ENCODE peak calls at places on chromosomes 3 and 15, in four cellular contexts. B is effector memory CD4-positive, alpha-beta T cell; F is heart left ventricle; W is GM23248. A is an unnamed sample.
A peak's percentile ranks its signal among the peaks of the same experiment; 100 is the strongest.

GRCh38 chr15:70293606-70294470 is 196.1 kb upstream of the TLE3 start:
- DNase-seq in B (no peak), F (no peak), W (no peak), A (no peak)

GRCh38 chr3:46463120-46463867 is 1.4 kb downstream of the LTF start:
- DNase-seq in B (no peak), F (peak; percentile 78), W (no peak), A (no peak)

GRCh38 chr3:46659285-46659684 is 34.2 kb downstream of the ALS2CL start:
- DNase-seq in B (no peak), F (no peak), W (no peak), A (no peak)

GRCh38 chr15:25055356-25056068 is 100.7 kb downstream of the SNRPN start:
- DNase-seq in B (no peak), F (no peak), W (no peak), A (no peak)

GRCh38 chr15:90883971-90884718 is at the start of gene FES:
- DNase-seq in B (no peak), F (peak; percentile 86), W (peak; percentile 53), A (no peak)

GRCh38 chr3:64276131-64276530 is 50.9 kb upstream of the PRICKLE2 start:
- DNase-seq in B (no peak), F (no peak), W (no peak), A (no peak)

GRCh38 chr3:61685755-61686154 is 124.4 kb downstream of the PTPRG start:
- DNase-seq in B (no peak), F (no peak), W (no peak), A (no peak)

GRCh38 chr3:16249336-16249735 is 15.4 kb downstream of the DPH3 start:
- DNase-seq in B (no peak), F (no peak), W (peak; percentile 67), A (no peak)

GRCh38 chr15:38625886-38626285 is 61.3 kb upstream of the RASGRP1 start:
- DNase-seq in B (no peak), F (no peak), W (no peak), A (no peak)

GRCh38 chr3:104628185-104628789 is 738.4 kb upstream of the ALCAM start:
- DNase-seq in B (no peak), F (no peak), W (peak; percentile 84), A (peak; percentile 1)

GRCh38 chr3:82087958-82088357 is 326.5 kb upstream of the GBE1 start:
- DNase-seq in B (no peak), F (no peak), W (peak; percentile 92), A (no peak)

GRCh38 chr3:169811606-169812123 is 1.0 kb upstream of the LRRIQ4 start:
- DNase-seq in B (no peak), F (no peak), W (peak; percentile 81), A (peak; percentile 53)

GRCh38 chr15:60575995-60576394 is 97.1 kb upstream of the ICE2 start:
- DNase-seq in B (no peak), F (no peak), W (peak; percentile 59), A (no peak)

GRCh38 chr3:45275006-45275704 is 49.1 kb upstream of the TMEM158 start:
- DNase-seq in B (no peak), F (no peak), W (no peak), A (no peak)

GRCh38 chr3:66885326-66886000 is 112.6 kb upstream of the KBTBD8 start:
- DNase-seq in B (no peak), F (no peak), W (peak; percentile 51), A (no peak)

GRCh38 chr3:140288575-140288974 is 353.6 kb downstream of the CLSTN2 start:
- DNase-seq in B (no peak), F (no peak), W (peak; percentile 81), A (no peak)

GRCh38 chr15:74573987-74574386 is 33.0 kb downstream of the ARID3B start:
- DNase-seq in B (no peak), F (no peak), W (peak; percentile 58), A (no peak)

GRCh38 chr15:99409097-99409473 is 156.7 kb upstream of the MEF2A start:
- DNase-seq in B (no peak), F (peak; percentile 79), W (peak; percentile 73), A (no peak)

GRCh38 chr15:74889882-74890768 is at the start of gene MPI:
- DNase-seq in B (peak; percentile 67), F (peak; percentile 90), W (peak; percentile 95), A (peak; percentile 82)

GRCh38 chr3:179432021-179432420 is 19.2 kb downstream of the GNB4 start:
- DNase-seq in B (no peak), F (no peak), W (no peak), A (no peak)

GRCh38 chr3:179819379-179819778 is 166.5 kb downstream of the USP13 start:
- DNase-seq in B (no peak), F (peak; percentile 80), W (no peak), A (no peak)

GRCh38 chr3:138461696-138462295 is 27.4 kb downstream of the ESYT3 start:
- DNase-seq in B (no peak), F (no peak), W (no peak), A (no peak)

GRCh38 chr3:126129408-126129891 is 45.5 kb upstream of the SLC41A3 start:
- DNase-seq in B (no peak), F (no peak), W (peak; percentile 26), A (no peak)

GRCh38 chr3:45555154-45555591 is 39.4 kb upstream of the LIMD1 start:
- DNase-seq in B (no peak), F (no peak), W (no peak), A (no peak)

GRCh38 chr3:51670711-51671089 is 352 bp upstream of the TEX264 start:
- DNase-seq in B (no peak), F (no peak), W (no peak), A (no peak)

GRCh38 chr15:70479785-70480184 is 283.6 kb downstream of the UACA start:
- DNase-seq in B (no peak), F (no peak), W (no peak), A (no peak)

GRCh38 chr3:65831733-65832425 is 206.8 kb downstream of the MAGI1 start:
- DNase-seq in B (no peak), F (no peak), W (peak; percentile 90), A (no peak)

GRCh38 chr3:198079771-198080520 is 119.9 kb downstream of the LMLN start:
- DNase-seq in B (no peak), F (no peak), W (peak; percentile 18), A (peak; percentile 34)

GRCh38 chr15:72078887-72079286 is 39.1 kb downstream of the MYO9A start:
- DNase-seq in B (no peak), F (no peak), W (no peak), A (no peak)

GRCh38 chr3:32109256-32109655 is 2.8 kb downstream of the GPD1L start:
- DNase-seq in B (no peak), F (peak; percentile 94), W (peak; percentile 10), A (no peak)

GRCh38 chr3:69649120-69649519 is 90.1 kb upstream of the MITF start:
- DNase-seq in B (no peak), F (no peak), W (peak; percentile 58), A (no peak)

GRCh38 chr3:184377882-184378445 is at the start of gene THPO:
- DNase-seq in B (no peak), F (peak; percentile 56), W (no peak), A (no peak)

GRCh38 chr3:140251678-140252077 is 316.7 kb downstream of the CLSTN2 start:
- DNase-seq in B (no peak), F (no peak), W (no peak), A (no peak)

GRCh38 chr3:64915778-64916177 is 228.0 kb upstream of the ADAMTS9 start:
- DNase-seq in B (no peak), F (no peak), W (peak; percentile 3), A (no peak)

GRCh38 chr3:60746690-60747416 is 504.4 kb downstream of the FHIT start:
- DNase-seq in B (no peak), F (no peak), W (peak; percentile 43), A (no peak)

GRCh38 chr3:71384393-71384792 is 199.1 kb downstream of the FOXP1 start:
- DNase-seq in B (no peak), F (no peak), W (no peak), A (no peak)

GRCh38 chr15:56244811-56245576 is 1.3 kb upstream of the RFX7 start:
- DNase-seq in B (no peak), F (no peak), W (no peak), A (peak; percentile 32)

GRCh38 chr15:56243117-56243773 is 434 bp downstream of the RFX7 start:
- DNase-seq in B (no peak), F (peak; percentile 53), W (peak; percentile 60), A (peak; percentile 12)

GRCh38 chr15:56244237-56244810 is 645 bp upstream of the RFX7 start:
- DNase-seq in B (no peak), F (peak; percentile 54), W (peak; percentile 75), A (no peak)

GRCh38 chr15:56242576-56243116 is 1.0 kb downstream of the RFX7 start:
- DNase-seq in B (no peak), F (no peak), W (peak; percentile 32), A (no peak)

GRCh38 chr15:56243774-56244236 is at the start of gene RFX7:
- DNase-seq in B (peak; percentile 69), F (peak; percentile 80), W (peak; percentile 90), A (peak; percentile 77)
- H3K4me1 ChIP-seq in B (peaks cover 26% of the 10 kb centered on the region), F (no peaks in the 10 kb centered on the region), W (peaks cover 33% of the 10 kb centered on the region), A (peaks cover 43% of the 10 kb centered on the region)

DNA sequence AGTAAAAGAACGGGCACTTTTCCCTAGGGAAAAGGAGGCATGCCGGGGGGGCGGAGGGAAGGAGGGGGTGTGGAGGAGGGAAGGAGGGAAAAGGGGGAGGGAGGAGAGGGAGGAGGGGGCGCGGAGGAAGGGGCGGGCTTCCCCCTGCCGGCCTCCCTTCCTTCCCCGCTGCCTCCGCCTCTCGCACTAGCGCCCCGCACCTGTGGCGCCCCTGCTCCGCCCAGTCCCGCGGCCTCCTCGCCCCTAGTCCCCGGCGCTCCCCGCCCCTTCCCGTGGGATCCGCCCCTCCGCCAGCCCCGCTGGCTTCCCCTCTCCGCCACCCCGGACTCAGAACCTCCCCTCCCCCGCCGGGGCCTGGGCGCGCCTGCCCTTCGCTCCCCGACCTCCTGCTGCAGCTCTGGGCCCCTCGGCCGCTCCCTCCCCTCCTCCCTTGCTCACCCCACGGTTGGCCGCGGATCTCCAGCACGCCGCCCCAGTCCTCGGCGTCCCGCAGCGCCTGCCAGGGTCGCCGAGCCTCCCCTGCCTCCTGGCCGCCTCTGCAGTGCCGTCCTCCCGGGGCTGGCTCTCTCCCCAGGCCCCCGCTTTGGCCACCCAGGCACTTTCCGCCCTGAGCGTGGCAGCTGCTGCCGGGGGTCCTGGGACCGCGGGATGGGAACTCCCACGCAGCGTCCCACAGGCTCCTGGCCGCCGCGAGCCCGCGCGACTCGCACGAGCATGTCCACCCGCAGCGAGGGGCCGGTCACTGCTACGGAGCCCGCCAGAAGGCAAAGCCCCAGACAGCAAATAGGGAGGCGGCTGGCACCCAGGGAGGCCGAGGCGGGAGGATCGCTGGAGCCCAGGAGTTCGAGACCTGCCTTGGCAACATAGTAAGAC is 147.4 kb downstream of the TJP1 start:
- DNase-seq in B (no peak), F (peak; percentile 44), W (peak; percentile 53), A (no peak)
- H3K4me3 ChIP-seq in B (no peak overlapping the region), F (peak overlapping the region; percentile 58), W (peak overlapping the region; percentile 75), A (no peak overlapping the region)

GRCh38 chr3:11517601-11518000 is 126.1 kb downstream of the VGLL4 start:
- DNase-seq in B (no peak), F (no peak), W (no peak), A (no peak)
- H3K9me3 ChIP-seq in B (no peaks in the 10 kb centered on the region), F (no peaks in the 10 kb centered on the region), W (no peaks in the 10 kb centered on the region), A (no peaks in the 10 kb centered on the region)

GRCh38 chr15:85589873-85590272 is 204.9 kb downstream of the KLHL25 start:
- DNase-seq in B (no peak), F (no peak), W (peak; percentile 91), A (no peak)

GRCh38 chr15:85587707-85588441 is 206.9 kb downstream of the KLHL25 start:
- DNase-seq in B (no peak), F (no peak), W (peak; percentile 94), A (no peak)

GRCh38 chr15:85591622-85592021 is 203.1 kb downstream of the KLHL25 start:
- DNase-seq in B (no peak), F (no peak), W (no peak), A (no peak)

GRCh38 chr15:85592148-85592547 is 202.6 kb downstream of the KLHL25 start:
- DNase-seq in B (no peak), F (no peak), W (peak; percentile 95), A (no peak)

GRCh38 chr15:85588657-85589056 is 206.1 kb downstream of the KLHL25 start:
- DNase-seq in B (no peak), F (no peak), W (peak; percentile 65), A (no peak)
- H3K4me1 ChIP-seq in B (peaks cover 18% of the 10 kb centered on the region), F (peaks cover 11% of the 10 kb centered on the region), W (peaks cover 47% of the 10 kb centered on the region), A (peaks cover 28% of the 10 kb centered on the region)